ENCODE peak calls at places on chromosome 13, in four cellular contexts. H is cerebellum; C is NCI-H2081 treated with DMSO at 0.1 percent for 48 hours; S is activated naive CD4-positive, alpha-beta T cell. Y is an unnamed sample.

GRCh38 chr13:50388481-50388880 is 373.2 kb downstream of the KCNRG start:
- DNase-seq in H (no peak), C (no peak), S (no peak), Y (no peak)

GRCh38 chr13:104580931-104581330 is 1514.7 kb upstream of the SLC10A2 start:
- DNase-seq in H (no peak), C (no peak), S (no peak), Y (no peak)

GRCh38 chr13:102729560-102730275 is 34.9 kb upstream of the METTL21C start:
- DNase-seq in H (no peak), C (no peak), S (no peak), Y (no peak)

GRCh38 chr13:49783865-49784264 is 8.6 kb downstream of the KPNA3 start:
- DNase-seq in H (no peak), C (no peak), S (no peak), Y (no peak)

GRCh38 chr13:81874253-81874652 is 1533.3 kb upstream of the SPRY2 start:
- DNase-seq in H (no peak), C (no peak), S (no peak), Y (no peak)

GRCh38 chr13:97380696-97381095 is 53.3 kb upstream of the RAP2A start:
- DNase-seq in H (peak), C (no peak), S (no peak), Y (no peak)

GRCh38 chr13:108315273-108315672 is 45.8 kb downstream of the TNFSF13B start:
- DNase-seq in H (no peak), C (no peak), S (no peak), Y (no peak)

GRCh38 chr13:48161530-48162179 is 66.8 kb upstream of the MED4 start:
- DNase-seq in H (no peak), C (no peak), S (no peak), Y (no peak)

GRCh38 chr13:44903596-44903995 is 85.7 kb downstream of the NUFIP1 start:
- DNase-seq in H (no peak), C (no peak), S (no peak), Y (no peak)

GRCh38 chr13:99344610-99345208 is 37.5 kb upstream of the GPR183 start:
- DNase-seq in H (peak), C (no peak), S (no peak), Y (no peak)

GRCh38 chr13:44848956-44849748 is 140.1 kb downstream of the NUFIP1 start:
- DNase-seq in H (no peak), C (no peak), S (no peak), Y (no peak)

GRCh38 chr13:51797664-51798488 is 6.1 kb downstream of the DHRS12 start:
- DNase-seq in H (peak), C (peak), S (peak), Y (peak)

GRCh38 chr13:32150794-32151193 is 119.2 kb downstream of the FRY start:
- DNase-seq in H (no peak), C (no peak), S (no peak), Y (no peak)

GRCh38 chr13:79246575-79246949 is 159.5 kb downstream of the RBM26 start:
- DNase-seq in H (no peak), C (no peak), S (no peak), Y (no peak)

GRCh38 chr13:94703271-94703670 is 9.1 kb downstream of the SOX21 start:
- DNase-seq in H (no peak), C (no peak), S (no peak), Y (no peak)

GRCh38 chr13:77176350-77176749 is 149.4 kb upstream of the FBXL3 start:
- DNase-seq in H (no peak), C (no peak), S (no peak), Y (no peak)

GRCh38 chr13:30892966-30893365 is 13.1 kb upstream of the MEDAG start:
- DNase-seq in H (no peak), C (no peak), S (no peak), Y (no peak)

GRCh38 chr13:95191821-95192220 is 109.4 kb downstream of the ABCC4 start:
- DNase-seq in H (no peak), C (no peak), S (peak), Y (no peak)

GRCh38 chr13:35857769-35858168 is 273.4 kb downstream of the DCLK1 start:
- DNase-seq in H (no peak), C (no peak), S (no peak), Y (no peak)

GRCh38 chr13:48783181-48783630 is 129.5 kb downstream of the CYSLTR2 start:
- DNase-seq in H (no peak), C (no peak), S (no peak), Y (no peak)

GRCh38 chr13:64278493-64278892 is 2862.8 kb upstream of the PCDH20 start:
- DNase-seq in H (no peak), C (no peak), S (no peak), Y (no peak)

GRCh38 chr13:107258599-107259187 is 690.8 kb upstream of the ARGLU1 start:
- DNase-seq in H (no peak), C (no peak), S (no peak), Y (no peak)

GRCh38 chr13:32938907-32939306 is 77.3 kb upstream of the KL start:
- DNase-seq in H (no peak), C (no peak), S (no peak), Y (no peak)

GRCh38 chr13:46142692-46143238 is 37.9 kb upstream of the CPB2 start:
- DNase-seq in H (no peak), C (peak), S (no peak), Y (no peak)

GRCh38 chr13:100330662-100331061 is 241.8 kb downstream of the PCCA start:
- DNase-seq in H (no peak), C (no peak), S (no peak), Y (no peak)

GRCh38 chr13:113906566-113906965 is 42.7 kb upstream of the GAS6 start:
- DNase-seq in H (peak), C (peak), S (no peak), Y (no peak)

GRCh38 chr13:51995677-51996551 is 15.3 kb downstream of the ATP7B start:
- DNase-seq in H (peak), C (no peak), S (no peak), Y (no peak)

GRCh38 chr13:112000888-112001287 is 66.1 kb upstream of the SOX1 start:
- DNase-seq in H (no peak), C (no peak), S (no peak), Y (no peak)

GRCh38 chr13:27203854-27204253 is 32.2 kb upstream of the USP12 start:
- DNase-seq in H (no peak), C (no peak), S (no peak), Y (no peak)

GRCh38 chr13:50387124-50387581 is 371.9 kb downstream of the KCNRG start:
- DNase-seq in H (no peak), C (no peak), S (peak), Y (peak)

GRCh38 chr13:20326276-20326675 is 94.2 kb upstream of the GJB6 start:
- DNase-seq in H (no peak), C (no peak), S (no peak), Y (no peak)